ENCODE peak calls at places on chromosomes 13 and 19, in eight cellular contexts. V, T, W, N, J, K, H and I are unnamed samples. For H3K4me1, the result is how much of the 10 kb centered on the place peaks cover.

GRCh38 chr13:36130542-36131214 is 504 bp downstream of the DCLK1 start:
- DNase-seq in V (no peak), T (peak), W (no peak), N (no peak), J (peak), K (no peak), H (no peak), I (peak)

GRCh38 chr19:13796301-13797057 is 1.2 kb downstream of the ZSWIM4 start:
- DNase-seq in V (peak), T (peak), W (peak), N (no peak), J (peak), K (peak), H (peak), I (peak)

GRCh38 chr19:1725100-1726064 is 27.9 kb upstream of the ONECUT3 start:
- DNase-seq in V (no peak), T (no peak), W (peak), N (no peak), J (no peak), K (peak), H (peak), I (peak)

GRCh38 chr13:52070929-52071523 is 46.5 kb downstream of the UTP14C start:
- DNase-seq in V (peak), T (no peak), W (peak), N (no peak), J (no peak), K (no peak), H (peak), I (no peak)

GRCh38 chr19:15199652-15200574 is 882 bp downstream of the NOTCH3 start:
- DNase-seq in V (no peak), T (peak), W (no peak), N (no peak), J (no peak), K (no peak), H (peak), I (peak)

GRCh38 chr13:50575138-50575537 is 268.4 kb downstream of the DLEU7 start:
- DNase-seq in V (no peak), T (no peak), W (no peak), N (no peak), J (no peak), K (no peak), H (no peak), I (no peak)

GRCh38 chr13:63433546-63434150 is 2018.0 kb upstream of the PCDH20 start:
- DNase-seq in V (peak), T (no peak), W (peak), N (no peak), J (no peak), K (no peak), H (no peak), I (no peak)

GRCh38 chr13:23753523-23753922 is 135.7 kb downstream of the MIPEP start:
- DNase-seq in V (no peak), T (no peak), W (peak), N (no peak), J (no peak), K (no peak), H (peak), I (no peak)

GRCh38 chr13:86581711-86582110 is 782.5 kb upstream of the SLITRK6 start:
- DNase-seq in V (peak), T (no peak), W (no peak), N (no peak), J (no peak), K (no peak), H (peak), I (no peak)

GRCh38 chr13:114089751-114090400 is 42.5 kb downstream of the RASA3 start:
- DNase-seq in V (no peak), T (no peak), W (no peak), N (no peak), J (no peak), K (peak), H (no peak), I (no peak)

GRCh38 chr19:53308339-53308811 is 25.2 kb upstream of the ZNF845 start:
- DNase-seq in V (no peak), T (no peak), W (peak), N (no peak), J (no peak), K (no peak), H (no peak), I (no peak)

GRCh38 chr13:99971576-99972189 is at the start of gene ZIC5:
- DNase-seq in V (no peak), T (no peak), W (no peak), N (no peak), J (no peak), K (no peak), H (no peak), I (no peak)

GRCh38 chr13:110689041-110689440 is 16.9 kb downstream of the CARS2 start:
- DNase-seq in V (no peak), T (no peak), W (no peak), N (no peak), J (no peak), K (no peak), H (no peak), I (no peak)

GRCh38 chr19:10603873-10604459 is 16.9 kb upstream of the AP1M2 start:
- DNase-seq in V (no peak), T (no peak), W (no peak), N (peak), J (no peak), K (peak), H (peak), I (no peak)

GRCh38 chr19:7421941-7422744 is 66.7 kb downstream of the PEX11G start:
- DNase-seq in V (peak), T (no peak), W (no peak), N (no peak), J (no peak), K (no peak), H (peak), I (no peak)

GRCh38 chr13:53191091-53191490 is 162.5 kb downstream of the OLFM4 start:
- DNase-seq in V (peak), T (no peak), W (no peak), N (no peak), J (no peak), K (no peak), H (no peak), I (no peak)

DNA sequence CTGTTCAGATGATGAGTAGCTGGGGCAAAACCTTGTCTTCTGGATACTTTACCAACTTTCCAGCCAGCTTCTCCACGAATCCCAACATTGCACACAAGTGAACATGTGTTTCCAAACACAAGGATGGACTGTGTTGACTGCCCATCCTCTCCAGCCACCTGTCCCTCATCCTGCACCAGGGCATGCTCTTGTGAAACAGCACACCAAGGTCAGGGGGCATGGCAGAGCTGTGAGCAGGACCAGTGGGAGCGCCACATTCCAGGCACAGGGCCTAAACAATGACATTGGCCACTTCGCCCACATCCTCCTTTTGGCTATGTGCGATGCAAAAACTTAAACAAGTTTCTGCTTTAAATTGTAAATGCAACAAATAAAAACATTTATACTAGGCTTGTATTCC is 105.5 kb downstream of the IRS2 start:
- DNase-seq in V (no peak), T (no peak), W (no peak), N (no peak), J (no peak), K (no peak), H (no peak), I (no peak)
- H3K4me1 ChIP-seq in V (under half), T (under half), W (under half), N (under half), J (under half), K (under half), H (under half), I (under half)

GRCh38 chr19:40805258-40805868 is 6.4 kb downstream of the EGLN2 start:
- DNase-seq in V (no peak), T (no peak), W (no peak), N (no peak), J (no peak), K (peak), H (no peak), I (peak)
- H3K4me1 ChIP-seq in V (under half), T (under half), W (half or more), N (under half), J (under half), K (half or more), H (half or more), I (under half)

DNA sequence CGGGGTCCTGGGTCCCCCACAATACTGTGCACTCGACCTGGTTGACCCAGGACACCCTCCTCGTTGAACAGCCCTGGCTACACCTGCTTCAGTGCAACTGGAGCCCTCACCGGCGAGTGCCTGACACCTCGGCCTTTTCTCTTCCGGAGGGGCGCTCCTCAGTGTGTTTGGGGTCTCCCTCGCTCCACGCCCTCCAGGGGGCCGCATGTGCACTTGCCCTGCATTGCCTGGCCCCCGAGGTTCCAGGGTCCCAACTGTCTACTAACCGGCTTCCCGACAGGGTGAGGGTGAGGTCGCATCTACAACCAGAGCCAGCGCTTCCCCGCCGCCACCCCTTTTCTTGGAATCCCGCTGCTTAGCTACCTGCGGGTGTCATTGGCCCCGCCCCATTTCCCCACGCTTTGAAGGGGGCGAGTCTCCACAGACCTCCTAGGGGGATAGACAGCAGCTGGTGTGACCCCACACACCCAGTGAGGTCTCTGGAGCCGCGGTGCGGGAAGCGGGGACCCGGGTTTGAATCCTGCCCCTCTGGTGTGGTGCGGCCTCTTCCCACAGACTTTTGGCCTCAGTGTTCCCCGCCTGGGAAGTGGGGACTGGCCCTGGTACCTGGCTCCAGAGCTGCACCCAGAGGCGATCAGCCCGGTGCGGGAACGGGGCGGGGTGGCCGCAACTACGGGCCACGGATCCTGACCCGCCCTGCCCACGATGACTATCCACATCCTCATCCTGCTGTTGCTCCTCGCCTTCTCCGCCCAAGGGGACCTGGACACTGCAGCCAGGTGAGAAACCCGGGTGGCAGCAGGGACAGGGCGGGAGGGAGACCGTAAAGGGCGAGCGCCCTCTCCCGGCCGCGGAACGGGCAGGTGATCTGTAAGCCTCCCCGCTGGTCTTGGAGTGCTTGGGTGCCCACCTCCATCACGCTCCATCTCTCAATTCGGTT is at the start of gene ADM5:
- DNase-seq in V (no peak), T (no peak), W (no peak), N (no peak), J (peak), K (peak), H (no peak), I (peak)
- H3K4me1 ChIP-seq in V (under half), T (under half), W (under half), N (under half), J (under half), K (under half), H (under half), I (under half)

DNA sequence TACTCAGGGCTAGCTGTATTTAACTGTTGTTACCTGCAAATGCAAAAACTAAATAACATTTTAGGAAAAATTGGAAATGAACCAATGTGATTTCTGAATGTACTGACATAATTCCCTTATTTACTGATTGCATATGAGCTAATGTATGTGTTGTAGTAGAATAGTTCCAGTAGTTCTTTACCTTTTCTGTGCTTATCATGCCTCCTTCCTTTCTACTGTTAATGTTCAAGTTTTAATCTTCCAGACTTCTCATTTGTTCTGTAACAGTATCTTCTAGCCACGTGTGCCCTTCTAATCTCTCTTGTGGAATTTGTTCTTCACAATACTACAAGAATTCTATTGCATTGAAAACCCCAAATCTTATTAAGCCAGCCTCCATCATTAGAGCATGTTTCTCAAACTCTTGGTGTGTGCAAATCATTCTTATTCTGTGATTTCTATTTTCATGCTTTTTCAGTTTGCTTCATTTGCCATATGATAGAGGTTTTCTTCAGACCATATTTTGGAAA is 17.7 kb downstream of the LSM14A start:
- DNase-seq in V (no peak), T (no peak), W (no peak), N (no peak), J (no peak), K (no peak), H (no peak), I (no peak)
- H3K4me1 ChIP-seq in V (under half), T (under half), W (under half), N (under half), J (under half), K (under half), H (under half), I (under half)

GRCh38 chr19:51368366-51369282 is at the start of gene CLDND2:
- DNase-seq in V (no peak), T (no peak), W (no peak), N (no peak), J (no peak), K (no peak), H (no peak), I (peak)
- H3K4me1 ChIP-seq in V (under half), T (under half), W (under half), N (under half), J (under half), K (under half), H (under half), I (under half)